ENCODE peak calls at places on chromosome 12, in seven cellular contexts. One of them, this sample, is unnamed.

GRCh38 chr12:10966314-10966713 is 20.4 kb downstream of the TAS2R50 start:
- DNase-seq in left ventricle myocardium inferior: no peak
- DNase-seq in brain microvascular endothelial cell: no peak
- DNase-seq in mesothelial cell of epicardium: no peak
- DNase-seq in fibroblast of lung: no peak
- DNase-seq in endothelial cell: no peak
- DNase-seq in fibroblast of mammary gland: no peak
- DNase-seq in this sample: no peak

GRCh38 chr12:124651508-124652273 is 84.3 kb upstream of the NCOR2 start:
- DNase-seq in mesothelial cell of epicardium: no peak
- DNase-seq in brain microvascular endothelial cell: no peak
- DNase-seq in fibroblast of mammary gland: no peak
- DNase-seq in endothelial cell: no peak
- DNase-seq in left ventricle myocardium inferior: no peak
- DNase-seq in fibroblast of lung: no peak
- DNase-seq in this sample: no peak

GRCh38 chr12:108759914-108760313 is 28.6 kb upstream of the CORO1C start:
- DNase-seq in mesothelial cell of epicardium: no peak
- DNase-seq in brain microvascular endothelial cell: no peak
- DNase-seq in fibroblast of lung: no peak
- DNase-seq in fibroblast of mammary gland: no peak
- DNase-seq in endothelial cell: no peak
- DNase-seq in left ventricle myocardium inferior: no peak
- DNase-seq in this sample: no peak

GRCh38 chr12:72677187-72677586 is 405.0 kb downstream of the TRHDE start:
- DNase-seq in fibroblast of mammary gland: no peak
- DNase-seq in endothelial cell: no peak
- DNase-seq in left ventricle myocardium inferior: no peak
- DNase-seq in mesothelial cell of epicardium: no peak
- DNase-seq in brain microvascular endothelial cell: no peak
- DNase-seq in fibroblast of lung: no peak
- DNase-seq in this sample: no peak

GRCh38 chr12:47226199-47226598 is 146.4 kb upstream of the AMIGO2 start:
- DNase-seq in left ventricle myocardium inferior: no peak
- DNase-seq in fibroblast of lung: no peak
- DNase-seq in brain microvascular endothelial cell: no peak
- DNase-seq in fibroblast of mammary gland: no peak
- DNase-seq in mesothelial cell of epicardium: no peak
- DNase-seq in endothelial cell: no peak
- DNase-seq in this sample: no peak

GRCh38 chr12:80648866-80649265 is 58.6 kb upstream of the MYF6 start:
- DNase-seq in mesothelial cell of epicardium: no peak
- DNase-seq in endothelial cell: no peak
- DNase-seq in brain microvascular endothelial cell: peak
- DNase-seq in fibroblast of lung: peak
- DNase-seq in fibroblast of mammary gland: peak
- DNase-seq in left ventricle myocardium inferior: no peak
- DNase-seq in this sample: peak

GRCh38 chr12:2234951-2235350 is 182.2 kb downstream of the CACNA1C start:
- DNase-seq in left ventricle myocardium inferior: no peak
- DNase-seq in brain microvascular endothelial cell: no peak
- DNase-seq in endothelial cell: no peak
- DNase-seq in mesothelial cell of epicardium: no peak
- DNase-seq in fibroblast of lung: no peak
- DNase-seq in fibroblast of mammary gland: no peak
- DNase-seq in this sample: no peak

GRCh38 chr12:106126441-106127288 is 12.1 kb downstream of the NUAK1 start:
- DNase-seq in endothelial cell: no peak
- DNase-seq in fibroblast of lung: peak
- DNase-seq in brain microvascular endothelial cell: no peak
- DNase-seq in left ventricle myocardium inferior: no peak
- DNase-seq in fibroblast of mammary gland: peak
- DNase-seq in mesothelial cell of epicardium: no peak
- DNase-seq in this sample: peak

GRCh38 chr12:41545761-41546160 is 357.6 kb downstream of the PDZRN4 start:
- DNase-seq in fibroblast of mammary gland: no peak
- DNase-seq in fibroblast of lung: no peak
- DNase-seq in endothelial cell: no peak
- DNase-seq in mesothelial cell of epicardium: no peak
- DNase-seq in brain microvascular endothelial cell: no peak
- DNase-seq in left ventricle myocardium inferior: no peak
- DNase-seq in this sample: no peak

GRCh38 chr12:62817556-62818271 is 117.2 kb downstream of the PPM1H start:
- DNase-seq in mesothelial cell of epicardium: no peak
- DNase-seq in endothelial cell: no peak
- DNase-seq in left ventricle myocardium inferior: no peak
- DNase-seq in fibroblast of lung: peak
- DNase-seq in brain microvascular endothelial cell: peak
- DNase-seq in fibroblast of mammary gland: peak
- DNase-seq in this sample: peak

GRCh38 chr12:49512541-49512940 is 26.3 kb upstream of the KCNH3 start:
- DNase-seq in fibroblast of mammary gland: no peak
- DNase-seq in endothelial cell: no peak
- DNase-seq in brain microvascular endothelial cell: no peak
- DNase-seq in left ventricle myocardium inferior: no peak
- DNase-seq in fibroblast of lung: no peak
- DNase-seq in mesothelial cell of epicardium: no peak
- DNase-seq in this sample: no peak

GRCh38 chr12:50132505-50133135 is 20.6 kb downstream of the COX14 start:
- DNase-seq in fibroblast of lung: peak
- DNase-seq in fibroblast of mammary gland: peak
- DNase-seq in endothelial cell: no peak
- DNase-seq in left ventricle myocardium inferior: no peak
- DNase-seq in brain microvascular endothelial cell: no peak
- DNase-seq in mesothelial cell of epicardium: no peak
- DNase-seq in this sample: peak

GRCh38 chr12:6563448-6564050 is 4.5 kb downstream of the NOP2 start:
- DNase-seq in left ventricle myocardium inferior: no peak
- DNase-seq in mesothelial cell of epicardium: peak
- DNase-seq in brain microvascular endothelial cell: no peak
- DNase-seq in endothelial cell: peak
- DNase-seq in fibroblast of lung: no peak
- DNase-seq in fibroblast of mammary gland: peak
- DNase-seq in this sample: peak

DNA sequence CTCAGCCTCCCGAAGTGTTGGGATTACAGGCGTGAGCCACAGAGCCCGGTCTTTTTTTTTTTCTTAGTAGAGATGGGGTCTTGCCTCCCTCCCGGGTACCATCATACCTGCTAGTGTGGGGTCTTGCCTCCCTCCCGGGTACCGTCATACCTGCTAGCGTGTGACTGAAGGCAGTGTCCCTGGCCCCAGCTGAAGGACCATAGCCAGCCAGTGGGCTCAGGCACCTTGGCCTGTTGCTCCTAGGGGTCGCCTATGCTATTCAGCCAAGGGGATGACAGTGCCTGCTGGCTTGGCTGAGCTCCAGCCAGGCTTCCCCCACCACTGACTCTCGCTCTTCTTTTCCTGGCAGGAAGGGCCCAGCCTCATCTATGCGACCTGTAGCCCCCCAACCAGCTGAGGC is 10.5 kb upstream of the BLTP3B start:
- DNase-seq in endothelial cell: no peak
- DNase-seq in brain microvascular endothelial cell: no peak
- DNase-seq in fibroblast of mammary gland: no peak
- DNase-seq in left ventricle myocardium inferior: no peak
- DNase-seq in fibroblast of lung: no peak
- DNase-seq in mesothelial cell of epicardium: no peak
- DNase-seq in this sample: no peak
- TF ChIP-seq CTCF in endothelial cell: no peak
- TF ChIP-seq CTCF in brain microvascular endothelial cell: no peak
- TF ChIP-seq CTCF in fibroblast of mammary gland: no peak
- TF ChIP-seq CTCF in left ventricle myocardium inferior: no peak
- TF ChIP-seq CTCF in fibroblast of lung: no peak
- TF ChIP-seq CTCF in mesothelial cell of epicardium: no peak
- TF ChIP-seq CTCF in this sample: no peak

GRCh38 chr12:76790564-76791552 is 26.9 kb downstream of the ZDHHC17 start:
- DNase-seq in brain microvascular endothelial cell: no peak
- DNase-seq in fibroblast of lung: no peak
- DNase-seq in endothelial cell: no peak
- DNase-seq in left ventricle myocardium inferior: no peak
- DNase-seq in fibroblast of mammary gland: peak
- DNase-seq in mesothelial cell of epicardium: no peak
- DNase-seq in this sample: peak
- TF ChIP-seq CTCF in brain microvascular endothelial cell: peak
- TF ChIP-seq CTCF in fibroblast of lung: peak
- TF ChIP-seq CTCF in endothelial cell: peak
- TF ChIP-seq CTCF in left ventricle myocardium inferior: peak
- TF ChIP-seq CTCF in fibroblast of mammary gland: peak
- TF ChIP-seq CTCF in mesothelial cell of epicardium: peak
- TF ChIP-seq CTCF in this sample: peak

DNA sequence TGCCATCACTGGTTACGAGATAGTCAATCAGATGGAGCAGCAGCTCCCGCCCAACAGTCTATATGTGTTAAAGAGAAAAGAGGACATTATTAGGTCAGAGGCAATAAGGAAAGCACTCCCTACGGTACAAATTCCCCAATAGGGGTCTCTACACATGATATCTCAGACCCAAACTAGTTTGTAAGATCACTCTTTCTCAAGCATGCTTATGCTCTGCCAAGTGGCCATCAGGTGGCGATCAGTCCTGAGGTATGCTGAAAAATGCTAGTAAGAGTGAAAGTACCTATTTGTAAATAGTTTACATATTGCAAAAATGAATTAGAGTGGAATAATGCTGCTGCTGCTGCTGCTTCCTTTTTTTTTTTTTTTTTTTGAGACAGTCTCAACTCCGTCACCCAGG is 61.1 kb downstream of the CPM start:
- DNase-seq in fibroblast of lung: no peak
- DNase-seq in left ventricle myocardium inferior: no peak
- DNase-seq in fibroblast of mammary gland: peak
- DNase-seq in endothelial cell: peak
- DNase-seq in mesothelial cell of epicardium: no peak
- DNase-seq in brain microvascular endothelial cell: peak
- DNase-seq in this sample: peak
- TF ChIP-seq CTCF in fibroblast of lung: no peak
- TF ChIP-seq CTCF in left ventricle myocardium inferior: no peak
- TF ChIP-seq CTCF in fibroblast of mammary gland: peak
- TF ChIP-seq CTCF in endothelial cell: no peak
- TF ChIP-seq CTCF in mesothelial cell of epicardium: no peak
- TF ChIP-seq CTCF in brain microvascular endothelial cell: peak
- TF ChIP-seq CTCF in this sample: peak

GRCh38 chr12:100138048-100138907 is 4.4 kb downstream of the BLTP3B start:
- DNase-seq in fibroblast of lung: no peak
- DNase-seq in endothelial cell: no peak
- DNase-seq in left ventricle myocardium inferior: no peak
- DNase-seq in brain microvascular endothelial cell: peak
- DNase-seq in mesothelial cell of epicardium: no peak
- DNase-seq in fibroblast of mammary gland: peak
- DNase-seq in this sample: peak
- TF ChIP-seq CTCF in fibroblast of lung: peak
- TF ChIP-seq CTCF in endothelial cell: no peak
- TF ChIP-seq CTCF in left ventricle myocardium inferior: peak
- TF ChIP-seq CTCF in brain microvascular endothelial cell: peak
- TF ChIP-seq CTCF in mesothelial cell of epicardium: no peak
- TF ChIP-seq CTCF in fibroblast of mammary gland: peak
- TF ChIP-seq CTCF in this sample: peak

GRCh38 chr12:45543887-45544286 is 185.6 kb upstream of the ARID2 start:
- DNase-seq in fibroblast of mammary gland: peak
- DNase-seq in brain microvascular endothelial cell: peak
- DNase-seq in mesothelial cell of epicardium: no peak
- DNase-seq in left ventricle myocardium inferior: no peak
- DNase-seq in endothelial cell: peak
- DNase-seq in fibroblast of lung: peak
- DNase-seq in this sample: peak
- TF ChIP-seq CTCF in fibroblast of mammary gland: peak
- TF ChIP-seq CTCF in brain microvascular endothelial cell: peak
- TF ChIP-seq CTCF in mesothelial cell of epicardium: peak
- TF ChIP-seq CTCF in left ventricle myocardium inferior: peak
- TF ChIP-seq CTCF in endothelial cell: peak
- TF ChIP-seq CTCF in fibroblast of lung: peak
- TF ChIP-seq CTCF in this sample: peak

DNA sequence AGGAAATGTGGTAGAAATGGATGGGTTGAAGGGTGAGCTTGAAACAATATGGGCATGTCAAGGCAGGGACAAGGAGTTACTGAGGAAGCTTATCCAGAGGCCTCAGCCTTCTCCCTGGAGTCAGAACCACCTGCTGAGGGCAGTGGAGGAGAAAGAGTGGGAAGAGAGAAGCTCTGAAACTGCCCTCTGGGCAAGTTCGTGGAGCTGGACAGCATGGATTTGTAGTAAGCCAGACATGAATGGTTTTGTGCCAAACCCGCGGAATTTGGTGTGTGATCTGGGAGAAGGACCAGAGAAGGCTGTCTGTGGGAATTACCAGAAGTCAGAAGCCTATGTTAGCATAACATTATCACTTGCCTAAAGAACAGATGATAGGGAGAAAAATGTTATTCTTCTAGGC is 164.8 kb downstream of the SLC41A2 start:
- DNase-seq in mesothelial cell of epicardium: no peak
- DNase-seq in endothelial cell: no peak
- DNase-seq in brain microvascular endothelial cell: no peak
- DNase-seq in fibroblast of mammary gland: peak
- DNase-seq in left ventricle myocardium inferior: no peak
- DNase-seq in fibroblast of lung: peak
- DNase-seq in this sample: peak
- TF ChIP-seq CTCF in mesothelial cell of epicardium: no peak
- TF ChIP-seq CTCF in endothelial cell: no peak
- TF ChIP-seq CTCF in brain microvascular endothelial cell: no peak
- TF ChIP-seq CTCF in fibroblast of mammary gland: no peak
- TF ChIP-seq CTCF in left ventricle myocardium inferior: no peak
- TF ChIP-seq CTCF in fibroblast of lung: peak
- TF ChIP-seq CTCF in this sample: no peak

GRCh38 chr12:54622463-54623183 is 12.1 kb downstream of the LACRT start:
- DNase-seq in endothelial cell: no peak
- DNase-seq in fibroblast of mammary gland: peak
- DNase-seq in mesothelial cell of epicardium: no peak
- DNase-seq in fibroblast of lung: no peak
- DNase-seq in left ventricle myocardium inferior: no peak
- DNase-seq in brain microvascular endothelial cell: no peak
- DNase-seq in this sample: no peak
- TF ChIP-seq CTCF in endothelial cell: peak
- TF ChIP-seq CTCF in fibroblast of mammary gland: peak
- TF ChIP-seq CTCF in mesothelial cell of epicardium: peak
- TF ChIP-seq CTCF in fibroblast of lung: no peak
- TF ChIP-seq CTCF in left ventricle myocardium inferior: no peak
- TF ChIP-seq CTCF in brain microvascular endothelial cell: peak
- TF ChIP-seq CTCF in this sample: peak